ENCODE peak calls at places on chromosomes 1 and 21, in eight cellular contexts. O, U, H, F, K, T, E and V are unnamed samples. For H3K4me1 and H3K27me3, the result is how much of the 10 kb centered on the place peaks cover.

GRCh38 chr1:98316286-98316685 is 345.2 kb upstream of the SNX7 start:
- DNase-seq in U (peak), E (no peak), F (no peak), H (no peak), T (no peak), O (no peak), K (no peak), V (no peak)

GRCh38 chr1:196527941-196528340 is 80.3 kb downstream of the KCNT2 start:
- DNase-seq in T (no peak), E (no peak), F (no peak), K (no peak), U (no peak), O (no peak), H (no peak), V (no peak)

GRCh38 chr1:40404670-40405462 is 31.3 kb downstream of the SMAP2 start:
- DNase-seq in H (no peak), F (no peak), U (peak), K (no peak), O (no peak), T (no peak), E (no peak), V (no peak)

GRCh38 chr1:11391891-11392290 is 87.1 kb upstream of the DISP3 start:
- DNase-seq in U (no peak), K (no peak), F (no peak), H (no peak), E (no peak), O (no peak), T (no peak), V (peak)

GRCh38 chr1:109786531-109787021 is 22.9 kb upstream of the EPS8L3 start:
- DNase-seq in K (no peak), H (no peak), E (peak), O (peak), F (no peak), T (peak), U (no peak), V (peak)

GRCh38 chr1:9593147-9593491 is 4.4 kb downstream of the TMEM201 start:
- DNase-seq in U (no peak), K (no peak), E (no peak), O (peak), H (no peak), T (no peak), F (no peak), V (no peak)

GRCh38 chr1:61277129-61277801 is 194.9 kb downstream of the NFIA start:
- DNase-seq in K (no peak), F (no peak), H (no peak), U (no peak), T (no peak), O (no peak), E (no peak), V (no peak)

GRCh38 chr1:56376188-56376984 is 203.0 kb downstream of the PLPP3 start:
- DNase-seq in E (peak), H (no peak), U (peak), K (no peak), T (peak), F (peak), O (no peak), V (no peak)

GRCh38 chr1:212981571-212982328 is 31.4 kb downstream of the VASH2 start:
- DNase-seq in O (no peak), U (peak), E (peak), H (no peak), K (no peak), F (no peak), T (no peak), V (no peak)

GRCh38 chr1:212979340-212980122 is 29.2 kb downstream of the VASH2 start:
- DNase-seq in H (no peak), F (peak), K (no peak), E (peak), O (no peak), T (no peak), U (no peak), V (no peak)

GRCh38 chr1:212982430-212983152 is 32.2 kb downstream of the VASH2 start:
- DNase-seq in U (peak), E (peak), T (no peak), K (no peak), O (no peak), H (no peak), F (peak), V (no peak)

GRCh38 chr1:212980123-212980800 is 29.9 kb downstream of the VASH2 start:
- DNase-seq in U (peak), T (no peak), O (no peak), H (no peak), E (peak), F (peak), K (no peak), V (no peak)

GRCh38 chr1:212981025-212981495 is 30.7 kb downstream of the VASH2 start:
- DNase-seq in T (no peak), E (peak), H (no peak), K (no peak), O (no peak), U (no peak), F (peak), V (no peak)
- H3K4me1 ChIP-seq in T (under half), E (under half), H (under half), K (under half), O (under half), U (under half), F (under half), V (under half)

DNA sequence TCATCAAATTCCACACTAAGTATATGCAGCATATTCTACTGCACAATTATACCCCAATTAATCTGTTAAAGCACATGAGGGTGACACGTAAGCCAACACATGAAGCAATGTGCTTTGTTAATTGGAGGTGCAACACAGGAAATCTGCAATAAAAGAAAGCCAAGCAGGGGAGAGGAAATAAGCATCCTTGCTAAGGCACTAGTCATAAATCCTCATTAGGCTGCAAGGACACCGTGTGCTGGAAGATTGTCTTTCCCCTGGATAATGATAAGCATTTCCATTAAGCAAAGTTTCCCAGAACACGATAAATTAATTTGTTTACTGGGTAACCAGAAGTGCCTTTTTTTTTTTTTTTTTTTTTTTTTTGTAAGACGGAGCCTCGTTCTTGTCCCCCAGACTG is 113.4 kb upstream of the KRTAP19-8 start:
- DNase-seq in H (no peak), T (no peak), K (no peak), O (no peak), F (no peak), E (no peak), U (no peak), V (no peak)
- H3K27ac ChIP-seq in H (no peak), T (no peak), K (no peak), O (no peak), F (no peak), E (no peak), U (no peak), V (no peak)

DNA sequence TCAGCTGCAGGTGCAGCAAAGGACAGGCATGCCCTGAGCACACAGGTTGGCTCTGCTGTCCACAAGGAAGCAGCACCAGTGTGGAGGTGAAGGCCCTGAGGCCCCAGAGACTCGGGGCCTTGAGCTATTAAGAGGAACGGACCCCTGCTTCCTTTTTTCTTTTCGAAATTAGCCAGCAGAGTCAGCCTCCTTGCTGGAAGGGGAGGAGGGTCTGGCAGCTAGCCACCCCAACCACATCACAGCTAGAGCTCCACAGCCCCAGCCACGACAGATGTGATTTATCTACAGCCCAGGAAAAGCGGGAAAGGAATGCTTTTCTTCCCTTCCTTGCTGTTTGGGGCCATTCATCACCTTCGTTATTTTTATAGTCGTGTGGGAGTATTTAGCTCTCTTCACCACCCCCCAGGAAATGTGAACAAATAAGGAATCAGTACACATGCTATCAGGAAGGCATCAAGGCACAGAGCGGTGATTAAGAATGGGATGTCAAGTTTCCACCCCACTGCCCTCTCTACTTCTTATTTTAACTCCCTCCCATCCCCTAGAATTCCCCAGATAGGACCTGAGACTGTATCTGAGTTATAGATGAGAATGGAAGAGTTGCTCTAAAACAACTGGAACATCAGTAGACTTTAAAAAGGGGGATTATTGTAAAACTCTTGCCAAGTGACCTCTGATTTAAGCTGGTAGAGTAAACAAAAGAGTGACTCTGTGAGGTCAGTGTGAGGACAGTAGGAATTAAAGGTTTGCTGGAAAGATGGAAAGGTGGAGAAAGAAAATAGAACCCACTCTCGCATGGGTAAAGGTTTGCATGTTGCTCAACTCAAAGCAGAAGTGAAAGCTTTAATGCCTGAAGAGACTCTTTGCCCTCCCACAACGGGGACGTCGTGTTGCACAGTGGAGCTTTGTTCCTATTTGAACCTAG is 224.7 kb upstream of the GJB5 start:
- DNase-seq in O (no peak), F (no peak), E (no peak), U (no peak), K (no peak), H (no peak), T (no peak), V (no peak)
- H3K27me3 ChIP-seq in O (under half), F (under half), E (under half), U (under half), K (under half), H (under half), T (under half), V (under half)

GRCh38 chr1:74591954-74592353 is 79.5 kb upstream of the LRRC53 start:
- DNase-seq in O (no peak), H (no peak), U (no peak), E (no peak), F (no peak), K (no peak), T (no peak), V (no peak)

GRCh38 chr1:74593887-74594866 is 79.4 kb downstream of the ERICH3 start:
- DNase-seq in U (no peak), K (no peak), H (no peak), E (no peak), F (no peak), T (no peak), O (no peak), V (no peak)

GRCh38 chr1:74592580-74593355 is 80.4 kb upstream of the LRRC53 start:
- DNase-seq in F (no peak), T (no peak), K (no peak), H (no peak), U (no peak), O (no peak), E (no peak), V (no peak)

DNA sequence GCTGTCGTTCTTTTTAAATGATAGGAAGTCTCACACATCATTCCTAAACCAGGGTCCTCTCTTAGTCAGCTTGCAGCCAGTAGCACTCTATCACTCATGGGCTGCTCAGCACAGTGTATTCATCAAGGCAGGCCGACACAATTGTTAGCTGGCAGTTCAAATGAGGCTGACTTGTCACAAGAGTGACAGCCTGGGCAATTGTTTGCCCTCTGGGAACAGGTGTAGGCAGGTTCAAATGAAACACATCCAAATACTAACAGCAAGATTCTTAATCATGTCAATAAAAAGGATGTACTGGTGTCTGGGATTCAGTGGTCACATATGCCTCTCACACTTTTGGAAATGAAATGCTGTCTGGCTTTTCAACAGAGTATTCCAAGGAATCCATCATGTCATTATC is 76.8 kb downstream of the ERICH3 start:
- DNase-seq in K (no peak), O (no peak), F (no peak), H (no peak), T (no peak), U (no peak), E (no peak), V (no peak)
- H3K4me1 ChIP-seq in K (under half), O (under half), F (under half), H (under half), T (under half), U (under half), E (under half), V (under half)

GRCh38 chr1:215357901-215358300 is 209.2 kb upstream of the KCTD3 start:
- DNase-seq in F (no peak), O (no peak), K (no peak), U (no peak), E (no peak), T (no peak), H (no peak), V (no peak)

GRCh38 chr1:215360021-215360420 is 207.1 kb upstream of the KCTD3 start:
- DNase-seq in K (no peak), T (no peak), U (no peak), F (no peak), E (no peak), O (no peak), H (no peak), V (no peak)

GRCh38 chr1:215360786-215361185 is 206.3 kb upstream of the KCTD3 start:
- DNase-seq in K (no peak), E (no peak), H (no peak), F (no peak), T (no peak), O (no peak), U (no peak), V (no peak)

GRCh38 chr1:215358356-215358755 is 208.7 kb upstream of the KCTD3 start:
- DNase-seq in U (no peak), H (no peak), F (no peak), T (no peak), E (no peak), K (no peak), O (no peak), V (no peak)
- H3K27ac ChIP-seq in U (no peak), H (no peak), F (no peak), T (no peak), E (no peak), K (no peak), O (no peak), V (no peak)

DNA sequence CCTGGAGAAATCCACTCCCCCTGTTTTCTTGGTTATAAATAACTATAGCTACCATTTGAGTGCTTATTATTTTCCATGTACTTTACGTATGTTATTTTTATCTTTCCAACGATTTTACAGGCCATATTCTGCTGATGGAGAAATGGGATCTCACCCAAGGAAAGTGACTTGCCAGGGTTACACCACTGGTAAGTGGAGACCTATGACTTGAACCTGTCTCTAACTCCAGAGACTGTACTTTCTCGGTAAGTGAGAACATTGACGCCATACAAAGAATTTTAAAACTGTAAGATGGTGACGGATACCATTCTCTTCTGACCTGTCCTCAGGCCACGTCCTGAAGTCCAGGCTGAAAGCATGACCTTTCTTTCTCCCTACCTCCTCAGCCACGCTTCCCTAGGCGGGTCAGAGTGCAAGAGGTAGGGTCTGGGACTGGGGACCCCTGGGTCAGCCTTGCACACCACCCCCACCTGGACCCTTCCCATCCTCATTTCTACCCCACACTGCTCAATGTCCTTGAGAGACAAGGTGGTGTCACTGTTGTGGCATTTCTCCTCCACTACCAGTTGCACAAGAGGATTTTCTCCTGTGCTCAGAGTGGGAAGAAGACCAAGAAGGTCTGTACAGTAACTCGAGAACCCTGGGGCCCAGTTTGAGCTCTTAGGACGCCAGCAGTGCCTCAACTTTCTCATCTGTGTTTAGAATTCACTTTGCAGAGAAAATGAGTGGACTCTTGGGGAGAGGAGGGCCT is 49.2 kb upstream of the CD34 start:
- DNase-seq in H (no peak), E (no peak), U (no peak), K (peak), F (no peak), T (no peak), O (no peak), V (no peak)
- H3K27me3 ChIP-seq in H (under half), E (half or more), U (under half), K (under half), F (under half), T (under half), O (under half), V (under half)

GRCh38 chr1:39163469-39163868 is 41.0 kb upstream of the MACF1 start:
- DNase-seq in E (no peak), K (no peak), U (no peak), F (no peak), H (no peak), T (no peak), O (no peak), V (no peak)
- H3K4me1 ChIP-seq in E (under half), K (half or more), U (under half), F (half or more), H (under half), T (half or more), O (under half), V (half or more)

GRCh38 chr21:43775795-43776430 is at the start of gene CSTB:
- DNase-seq in K (no peak), O (peak), E (peak), F (peak), U (peak), H (peak), T (peak), V (peak)

GRCh38 chr21:43782741-43783700 is 6.4 kb upstream of the RRP1 start:
- DNase-seq in F (no peak), O (no peak), U (no peak), T (no peak), E (no peak), H (no peak), K (no peak), V (no peak)

GRCh38 chr21:43778469-43779335 is 2.6 kb upstream of the CSTB start:
- DNase-seq in H (no peak), E (no peak), K (no peak), T (no peak), U (peak), F (no peak), O (no peak), V (peak)

GRCh38 chr21:43777953-43778352 is 1.8 kb upstream of the CSTB start:
- DNase-seq in E (no peak), H (no peak), K (no peak), T (no peak), O (no peak), U (no peak), F (no peak), V (no peak)

DNA sequence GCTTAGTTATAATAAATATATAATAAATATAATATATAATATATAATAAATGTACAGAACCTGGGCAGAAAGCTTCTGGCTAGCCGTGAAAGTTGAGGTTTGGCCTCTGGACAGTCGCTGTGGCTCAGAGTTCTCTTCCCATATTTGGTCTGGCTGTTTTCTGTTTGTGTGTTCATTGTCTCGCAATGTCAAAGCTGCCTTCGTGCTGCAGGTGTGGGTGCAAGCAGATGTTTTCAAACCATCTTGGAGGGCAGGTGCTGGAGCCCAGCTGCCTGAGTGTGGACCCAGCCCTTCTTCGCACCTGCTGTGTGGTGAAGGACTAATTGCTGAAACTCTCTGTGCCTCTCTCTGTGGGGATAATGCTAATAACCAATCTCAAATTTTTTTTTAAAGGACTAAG is 3.6 kb upstream of the CSTB start:
- DNase-seq in O (no peak), U (no peak), T (no peak), K (no peak), F (no peak), E (no peak), H (no peak), V (no peak)
- H3K27ac ChIP-seq in O (no peak), U (no peak), T (no peak), K (no peak), F (no peak), E (no peak), H (peak), V (no peak)

GRCh38 chr1:46757956-46758304 is 39.0 kb upstream of the EFCAB14 start:
- DNase-seq in F (no peak), K (no peak), H (no peak), T (no peak), E (no peak), U (no peak), O (no peak), V (no peak)

GRCh38 chr1:46760558-46761166 is 38.2 kb upstream of the CYP4B1 start:
- DNase-seq in K (no peak), T (no peak), F (no peak), E (no peak), O (no peak), U (no peak), H (no peak), V (no peak)

GRCh38 chr1:46757256-46757955 is 38.5 kb upstream of the EFCAB14 start:
- DNase-seq in E (peak), K (no peak), T (no peak), F (no peak), O (no peak), U (peak), H (no peak), V (no peak)

GRCh38 chr1:46764406-46764805 is 34.4 kb upstream of the CYP4B1 start:
- DNase-seq in F (peak), H (no peak), E (no peak), U (no peak), T (no peak), O (no peak), K (no peak), V (no peak)

GRCh38 chr1:46761740-46762139 is 37.1 kb upstream of the CYP4B1 start:
- DNase-seq in E (no peak), K (no peak), T (no peak), U (no peak), F (no peak), O (no peak), H (no peak), V (no peak)
- H3K27me3 ChIP-seq in E (under half), K (under half), T (under half), U (under half), F (under half), O (under half), H (under half), V (under half)